ENCODE peak calls at places on chromosome 19, in four cellular contexts. P, N, V and W are unnamed samples.

GRCh38 chr19:49335784-49336481 is 727 bp downstream of the CD37 start:
- DNase-seq in N (peak; percentile 78), V (no peak), P (no peak), W (no peak)

GRCh38 chr19:9345005-9345404 is 17.8 kb upstream of the ZNF177 start:
- DNase-seq in P (no peak), N (no peak), V (no peak), W (no peak)

GRCh38 chr19:5052515-5052914 is 83.6 kb downstream of the KDM4B start:
- DNase-seq in V (no peak), P (no peak), N (no peak), W (no peak)

GRCh38 chr19:12782174-12782423 is 6.7 kb upstream of the HOOK2 start:
- DNase-seq in N (no peak), V (no peak), P (no peak), W (no peak)

GRCh38 chr19:38404858-38405257 is 2.0 kb downstream of the FAM98C start:
- DNase-seq in N (no peak), V (no peak), P (no peak), W (no peak)

GRCh38 chr19:10389863-10390262 is 9.5 kb upstream of the TYK2 start:
- DNase-seq in V (no peak), P (no peak), N (no peak), W (no peak)

GRCh38 chr19:48922548-48923490 is 10.7 kb upstream of the DHDH start:
- DNase-seq in V (no peak), P (no peak), N (no peak), W (no peak)

GRCh38 chr19:39426170-39426569 is 9.6 kb downstream of the RPS16 start:
- DNase-seq in N (no peak), P (no peak), V (no peak), W (no peak)

GRCh38 chr19:10876459-10877240 is 5.3 kb downstream of the CARM1 start:
- DNase-seq in N (no peak), V (no peak), P (no peak), W (no peak)

GRCh38 chr19:13020002-13020414 is 24.7 kb downstream of the NFIX start:
- DNase-seq in V (no peak), P (no peak), N (no peak), W (no peak)

GRCh38 chr19:14127176-14127575 is 9.2 kb downstream of the ASF1B start:
- DNase-seq in P (peak; percentile 3), N (no peak), V (no peak), W (no peak)

GRCh38 chr19:12801466-12802266 is at the start of the genes PRDX2 and THSD8:
- DNase-seq in P (peak; percentile 85), V (peak; percentile 55), N (peak; percentile 92), W (peak; percentile 28)

GRCh38 chr19:12796146-12797071 is 5.1 kb downstream of the JUNB start:
- DNase-seq in P (peak; percentile 84), V (peak; percentile 60), N (peak; percentile 86), W (peak; percentile 54)

GRCh38 chr19:2603320-2603719 is 99.2 kb downstream of the GNG7 start:
- DNase-seq in P (no peak), N (no peak), V (no peak), W (no peak)

GRCh38 chr19:18086590-18087138 is at the start of gene IL12RB1:
- DNase-seq in N (peak; percentile 85), P (no peak), V (peak; percentile 37), W (no peak)

GRCh38 chr19:1068111-1069001 is 1.4 kb downstream of the ARHGAP45 start:
- DNase-seq in P (no peak), N (peak; percentile 91), V (peak; percentile 43), W (no peak)

GRCh38 chr19:1173160-1173844 is 766 bp downstream of the SBNO2 start:
- DNase-seq in P (no peak), N (peak; percentile 36), V (no peak), W (no peak)

GRCh38 chr19:34332027-34332786 is 32.8 kb upstream of the GPI start:
- DNase-seq in P (no peak), V (no peak), N (no peak), W (no peak)

GRCh38 chr19:42088471-42089190 is 12.7 kb downstream of the ZNF574 start:
- DNase-seq in N (no peak), P (no peak), V (no peak), W (no peak)

GRCh38 chr19:48591021-48591420 is 15.5 kb upstream of the SPACA4 start:
- DNase-seq in P (no peak), N (no peak), V (no peak), W (no peak)